ENCODE peak calls at places on chromosomes 16 and 17, in six cellular contexts. One of them, this sample, is unnamed.
A peak's percentile ranks its signal among the peaks of the same experiment; 100 is the strongest.

GRCh38 chr16:75105306-75106061 is 11.1 kb downstream of the LDHD start:
- DNase-seq in H1: no peak
- DNase-seq in mesenchymal stem cell: peak; percentile 69
- DNase-seq in mesendoderm: no peak
- DNase-seq in trophoblast cell: no peak
- DNase-seq in IMR-90: peak; percentile 37
- DNase-seq in this sample: no peak

GRCh38 chr17:3635474-3636153 is 436 bp downstream of the SHPK start:
- DNase-seq in mesendoderm: peak; percentile 53
- DNase-seq in IMR-90: no peak
- DNase-seq in H1: no peak
- DNase-seq in trophoblast cell: peak; percentile 92
- DNase-seq in mesenchymal stem cell: no peak
- DNase-seq in this sample: peak; percentile 6

GRCh38 chr17:77771998-77772397 is 186.5 kb upstream of the TNRC6C start:
- DNase-seq in mesendoderm: no peak
- DNase-seq in mesenchymal stem cell: no peak
- DNase-seq in H1: no peak
- DNase-seq in trophoblast cell: no peak
- DNase-seq in IMR-90: no peak
- DNase-seq in this sample: no peak

GRCh38 chr16:66906916-66907836 is 11.5 kb downstream of the CDH16 start:
- DNase-seq in mesenchymal stem cell: no peak
- DNase-seq in trophoblast cell: no peak
- DNase-seq in mesendoderm: no peak
- DNase-seq in H1: no peak
- DNase-seq in IMR-90: no peak
- DNase-seq in this sample: no peak

GRCh38 chr17:63641678-63642077 is 19.5 kb downstream of the MAP3K3 start:
- DNase-seq in mesendoderm: peak; percentile 23
- DNase-seq in trophoblast cell: no peak
- DNase-seq in H1: no peak
- DNase-seq in mesenchymal stem cell: no peak
- DNase-seq in IMR-90: no peak
- DNase-seq in this sample: no peak

GRCh38 chr17:59643159-59643857 is 23.6 kb downstream of the CLTC start:
- DNase-seq in mesenchymal stem cell: peak; percentile 75
- DNase-seq in H1: no peak
- DNase-seq in IMR-90: peak; percentile 61
- DNase-seq in mesendoderm: peak; percentile 14
- DNase-seq in trophoblast cell: no peak
- DNase-seq in this sample: no peak

GRCh38 chr16:72749091-72749490 is 298.8 kb downstream of the ZFHX3 start:
- DNase-seq in trophoblast cell: no peak
- DNase-seq in mesendoderm: no peak
- DNase-seq in IMR-90: no peak
- DNase-seq in mesenchymal stem cell: no peak
- DNase-seq in H1: no peak
- DNase-seq in this sample: no peak

GRCh38 chr16:7482028-7482427 is 149.4 kb downstream of the RBFOX1 start:
- DNase-seq in H1: no peak
- DNase-seq in trophoblast cell: no peak
- DNase-seq in mesenchymal stem cell: no peak
- DNase-seq in mesendoderm: no peak
- DNase-seq in IMR-90: no peak
- DNase-seq in this sample: no peak

GRCh38 chr17:80145076-80146075 is 1.6 kb downstream of the EIF4A3 start:
- DNase-seq in IMR-90: peak; percentile 5
- DNase-seq in H1: no peak
- DNase-seq in mesendoderm: no peak
- DNase-seq in mesenchymal stem cell: no peak
- DNase-seq in trophoblast cell: no peak
- DNase-seq in this sample: no peak

GRCh38 chr17:35731932-35732805 is 730 bp downstream of the RASL10B start:
- DNase-seq in mesendoderm: no peak
- DNase-seq in H1: no peak
- DNase-seq in trophoblast cell: no peak
- DNase-seq in mesenchymal stem cell: peak; percentile 33
- DNase-seq in IMR-90: no peak
- DNase-seq in this sample: no peak

GRCh38 chr16:68364601-68364998 is 53.8 kb downstream of the PRMT7 start:
- DNase-seq in H1: no peak
- DNase-seq in mesenchymal stem cell: no peak
- DNase-seq in mesendoderm: peak; percentile 56
- DNase-seq in IMR-90: peak; percentile 27
- DNase-seq in trophoblast cell: peak; percentile 14
- DNase-seq in this sample: no peak

GRCh38 chr16:14186007-14186953 is 115.2 kb downstream of the MRTFB start:
- DNase-seq in H1: peak; percentile 13
- DNase-seq in mesenchymal stem cell: peak; percentile 97
- DNase-seq in mesendoderm: peak; percentile 68
- DNase-seq in trophoblast cell: peak; percentile 33
- DNase-seq in IMR-90: peak; percentile 79
- DNase-seq in this sample: peak; percentile 38

GRCh38 chr16:67593288-67593687 is 31.0 kb downstream of the CTCF start:
- DNase-seq in trophoblast cell: no peak
- DNase-seq in mesendoderm: no peak
- DNase-seq in IMR-90: no peak
- DNase-seq in mesenchymal stem cell: no peak
- DNase-seq in H1: no peak
- DNase-seq in this sample: no peak

GRCh38 chr16:87346517-87347060 is 29.4 kb upstream of the C16orf95 start:
- DNase-seq in mesendoderm: no peak
- DNase-seq in trophoblast cell: no peak
- DNase-seq in H1: no peak
- DNase-seq in mesenchymal stem cell: no peak
- DNase-seq in IMR-90: no peak
- DNase-seq in this sample: no peak

GRCh38 chr16:49699718-49700117 is 156.2 kb downstream of the ZNF423 start:
- DNase-seq in mesenchymal stem cell: no peak
- DNase-seq in IMR-90: no peak
- DNase-seq in mesendoderm: peak; percentile 16
- DNase-seq in trophoblast cell: no peak
- DNase-seq in H1: no peak
- DNase-seq in this sample: no peak

GRCh38 chr16:49701867-49702494 is 153.9 kb downstream of the ZNF423 start:
- DNase-seq in mesendoderm: peak; percentile 80
- DNase-seq in mesenchymal stem cell: peak; percentile 9
- DNase-seq in IMR-90: no peak
- DNase-seq in H1: no peak
- DNase-seq in trophoblast cell: no peak
- DNase-seq in this sample: peak; percentile 76

GRCh38 chr16:49698931-49699715 is 156.8 kb downstream of the ZNF423 start:
- DNase-seq in mesendoderm: peak; percentile 27
- DNase-seq in IMR-90: no peak
- DNase-seq in trophoblast cell: no peak
- DNase-seq in H1: no peak
- DNase-seq in mesenchymal stem cell: peak; percentile 38
- DNase-seq in this sample: no peak

GRCh38 chr16:49700222-49700927 is 155.5 kb downstream of the ZNF423 start:
- DNase-seq in trophoblast cell: no peak
- DNase-seq in mesenchymal stem cell: no peak
- DNase-seq in IMR-90: no peak
- DNase-seq in H1: no peak
- DNase-seq in mesendoderm: peak; percentile 87
- DNase-seq in this sample: peak; percentile 37

DNA sequence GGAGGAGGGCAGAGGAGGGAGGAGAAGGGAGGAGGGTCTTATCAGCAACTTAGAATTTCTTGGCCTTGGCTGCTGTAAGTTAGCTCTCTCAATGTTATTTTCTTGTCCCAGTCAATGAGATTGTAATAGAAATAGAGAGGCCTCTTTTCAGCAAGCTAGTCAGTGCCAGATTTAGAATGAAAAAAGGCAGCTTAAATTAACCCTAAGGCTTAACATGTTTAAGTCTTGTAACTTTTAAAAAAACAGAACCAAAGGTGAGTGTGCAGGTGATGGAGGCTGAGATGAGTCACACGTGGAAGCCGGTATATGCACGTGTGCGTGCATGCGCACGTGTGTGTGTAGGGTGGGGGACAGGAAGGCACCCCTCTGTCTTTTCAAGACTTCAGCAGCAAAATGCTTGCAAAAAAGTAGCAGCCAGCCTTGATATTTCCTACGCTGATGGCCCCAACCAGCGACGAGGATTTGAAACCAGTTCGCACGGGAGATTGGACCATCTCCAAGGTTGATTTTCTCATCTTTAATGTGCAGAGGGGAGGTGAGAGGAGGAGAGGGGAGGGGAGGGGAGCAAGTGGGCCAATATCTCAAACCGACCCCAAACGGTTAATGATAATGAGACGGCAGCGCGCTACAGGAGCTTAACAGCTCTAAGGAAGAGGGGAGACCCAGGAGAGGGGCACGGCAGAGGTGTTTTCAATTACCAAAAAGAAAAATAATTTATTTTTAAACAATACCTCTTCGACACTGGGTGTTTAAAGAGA is 154.8 kb downstream of the ZNF423 start:
- DNase-seq in trophoblast cell: no peak
- DNase-seq in mesenchymal stem cell: no peak
- DNase-seq in mesendoderm: peak; percentile 40
- DNase-seq in H1: no peak
- DNase-seq in IMR-90: no peak
- DNase-seq in this sample: no peak
- H3K9ac ChIP-seq in trophoblast cell: no peak overlapping the region
- H3K9ac ChIP-seq in mesenchymal stem cell: peak overlapping the region; percentile 81
- H3K9ac ChIP-seq in mesendoderm: peak overlapping the region; percentile 56
- H3K9ac ChIP-seq in H1: no peak overlapping the region
- H3K9ac ChIP-seq in IMR-90: no peak overlapping the region
- H3K9ac ChIP-seq in this sample: no peak overlapping the region

GRCh38 chr16:84446086-84446485 is 58.4 kb downstream of the MEAK7 start:
- DNase-seq in trophoblast cell: no peak
- DNase-seq in mesenchymal stem cell: no peak
- DNase-seq in IMR-90: peak; percentile 28
- DNase-seq in H1: no peak
- DNase-seq in mesendoderm: peak; percentile 58
- DNase-seq in this sample: no peak
- H3K23ac ChIP-seq in trophoblast cell: no peak overlapping the region
- H3K23ac ChIP-seq in mesenchymal stem cell: no peak overlapping the region
- H3K23ac ChIP-seq in IMR-90: no peak overlapping the region
- H3K23ac ChIP-seq in H1: no peak overlapping the region
- H3K23ac ChIP-seq in mesendoderm: no peak overlapping the region
- H3K23ac ChIP-seq in this sample: no peak overlapping the region

GRCh38 chr17:8057691-8058114 is 18.8 kb downstream of the ALOX15B start:
- DNase-seq in IMR-90: peak; percentile 75
- DNase-seq in H1: no peak
- DNase-seq in mesenchymal stem cell: peak; percentile 85
- DNase-seq in mesendoderm: peak; percentile 90
- DNase-seq in trophoblast cell: peak; percentile 45
- DNase-seq in this sample: peak; percentile 77
- H3K4me3 ChIP-seq in IMR-90: no peak overlapping the region
- H3K4me3 ChIP-seq in H1: peak overlapping the region; percentile 34
- H3K4me3 ChIP-seq in mesenchymal stem cell: no peak overlapping the region
- H3K4me3 ChIP-seq in mesendoderm: no peak overlapping the region
- H3K4me3 ChIP-seq in trophoblast cell: no peak overlapping the region
- H3K4me3 ChIP-seq in this sample: no peak overlapping the region

DNA sequence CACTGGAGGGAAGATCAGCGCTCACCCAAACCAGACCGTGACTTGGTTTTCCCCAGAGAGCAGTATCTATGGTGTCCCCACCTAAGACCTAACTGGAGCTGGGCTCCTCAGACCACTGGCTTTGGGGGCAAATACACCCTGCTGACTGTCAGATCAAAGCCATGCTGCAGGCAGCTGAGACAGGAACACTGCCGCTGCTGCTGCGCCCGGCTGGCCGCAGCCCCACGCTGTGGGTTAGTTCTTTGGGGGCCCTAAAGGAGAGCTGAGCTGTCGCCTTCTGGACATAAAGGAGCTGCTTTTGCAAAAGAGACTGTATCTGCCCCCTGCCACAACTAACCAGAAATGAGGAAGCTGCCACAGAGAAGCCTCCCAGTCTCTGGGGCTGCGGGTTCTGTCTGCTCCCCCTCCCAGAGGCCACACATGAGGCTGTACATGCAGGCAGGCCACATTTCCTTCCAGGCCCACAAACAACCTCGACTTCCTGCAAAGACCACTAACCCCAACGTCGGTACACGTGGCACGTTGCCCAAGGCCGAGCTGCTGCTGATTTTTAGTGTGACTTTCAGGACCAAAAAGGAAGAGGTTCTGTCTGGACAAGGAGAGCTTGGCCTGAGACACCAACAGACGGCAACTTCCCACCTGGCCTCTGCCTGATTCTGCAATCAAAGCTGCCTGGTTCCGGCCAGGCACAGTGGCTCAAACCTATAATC is 18.2 kb upstream of the ABR start:
- DNase-seq in trophoblast cell: no peak
- DNase-seq in mesendoderm: no peak
- DNase-seq in H1: no peak
- DNase-seq in IMR-90: no peak
- DNase-seq in mesenchymal stem cell: peak; percentile 66
- DNase-seq in this sample: no peak
- H3K9ac ChIP-seq in trophoblast cell: no peak overlapping the region
- H3K9ac ChIP-seq in mesendoderm: no peak overlapping the region
- H3K9ac ChIP-seq in H1: no peak overlapping the region
- H3K9ac ChIP-seq in IMR-90: no peak overlapping the region
- H3K9ac ChIP-seq in mesenchymal stem cell: peak overlapping the region; percentile 70
- H3K9ac ChIP-seq in this sample: no peak overlapping the region

DNA sequence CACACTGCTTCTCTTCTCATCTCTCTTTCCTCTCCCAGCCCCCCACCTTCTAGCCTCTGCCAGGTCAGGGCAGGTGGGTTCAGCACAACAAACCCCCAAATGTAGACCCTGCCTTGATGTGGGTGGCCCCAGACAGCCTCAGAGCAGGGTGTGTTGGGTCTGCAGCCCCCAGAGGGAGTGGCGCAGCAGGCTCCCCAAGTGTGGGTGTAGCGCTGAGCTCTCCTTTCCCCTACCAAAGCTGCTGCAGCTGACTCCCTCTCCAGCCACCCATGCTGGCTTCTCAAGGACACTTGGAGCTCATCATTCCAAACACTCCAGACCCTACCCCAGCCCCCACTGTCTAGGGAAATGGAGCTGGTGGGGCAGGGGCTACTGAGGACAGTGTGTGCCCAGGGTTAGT is 27.3 kb downstream of the NLRC3 start:
- DNase-seq in trophoblast cell: no peak
- DNase-seq in H1: no peak
- DNase-seq in mesenchymal stem cell: no peak
- DNase-seq in IMR-90: no peak
- DNase-seq in mesendoderm: no peak
- DNase-seq in this sample: no peak
- H3K23ac ChIP-seq in trophoblast cell: no peak overlapping the region
- H3K23ac ChIP-seq in H1: no peak overlapping the region
- H3K23ac ChIP-seq in mesenchymal stem cell: no peak overlapping the region
- H3K23ac ChIP-seq in IMR-90: no peak overlapping the region
- H3K23ac ChIP-seq in mesendoderm: no peak overlapping the region
- H3K23ac ChIP-seq in this sample: no peak overlapping the region

This sample was measured in neuronal stem cell.